ENCODE peak calls at places on chromosome 15, in nine cellular contexts. Z, B, U, I, K, H, W, Q and S are unnamed samples.

GRCh38 chr15:37995461-37996347 is 61.3 kb downstream of the TMCO5A start:
- DNase-seq in Z (no peak), B (peak; percentile 18), U (no peak), I (peak; percentile 13), K (peak; percentile 85), H (peak; percentile 75), W (peak; percentile 52), Q (peak; percentile 55), S (peak; percentile 28)

GRCh38 chr15:64997911-64998310 is 8.2 kb upstream of the SPG21 start:
- DNase-seq in Z (no peak), B (no peak), U (no peak), I (no peak), K (no peak), H (no peak), W (no peak), Q (peak; percentile 46), S (no peak)

GRCh38 chr15:56760186-56760585 is 26.9 kb upstream of the ZNF280D start:
- DNase-seq in Z (no peak), B (no peak), U (no peak), I (no peak), K (peak; percentile 75), H (peak; percentile 28), W (no peak), Q (no peak), S (no peak)

GRCh38 chr15:71542836-71543235 is 267.5 kb upstream of the NR2E3 start:
- DNase-seq in Z (no peak), B (no peak), U (no peak), I (no peak), K (no peak), H (no peak), W (no peak), Q (no peak), S (no peak)

GRCh38 chr15:99326235-99326634 is 75.0 kb downstream of the LRRC28 start:
- DNase-seq in Z (no peak), B (no peak), U (no peak), I (no peak), K (no peak), H (no peak), W (no peak), Q (no peak), S (no peak)

GRCh38 chr15:62250176-62250575 is 85.1 kb upstream of the C2CD4B start:
- DNase-seq in Z (no peak), B (no peak), U (no peak), I (no peak), K (no peak), H (no peak), W (no peak), Q (no peak), S (no peak)

GRCh38 chr15:40543631-40544294 is 21.1 kb downstream of the CCDC32 start:
- DNase-seq in Z (no peak), B (no peak), U (no peak), I (no peak), K (no peak), H (peak; percentile 18), W (no peak), Q (no peak), S (no peak)

GRCh38 chr15:77575203-77575934 is 57.3 kb downstream of the LINGO1 start:
- DNase-seq in Z (no peak), B (no peak), U (no peak), I (no peak), K (no peak), H (no peak), W (no peak), Q (no peak), S (no peak)

GRCh38 chr15:70362911-70363310 is 265.2 kb upstream of the TLE3 start:
- DNase-seq in Z (no peak), B (no peak), U (peak; percentile 38), I (peak; percentile 7), K (peak; percentile 47), H (peak; percentile 55), W (no peak), Q (no peak), S (peak; percentile 13)

GRCh38 chr15:31364301-31365031 is 37.8 kb downstream of the KLF13 start:
- DNase-seq in Z (peak; percentile 54), B (no peak), U (peak; percentile 48), I (no peak), K (no peak), H (no peak), W (no peak), Q (no peak), S (no peak)

GRCh38 chr15:72782993-72783562 is 480 bp downstream of the ADPGK start:
- DNase-seq in Z (peak; percentile 49), B (no peak), U (peak; percentile 57), I (no peak), K (peak; percentile 80), H (peak; percentile 88), W (no peak), Q (no peak), S (no peak)

GRCh38 chr15:90750186-90750585 is 33.0 kb downstream of the BLM start:
- DNase-seq in Z (peak; percentile 24), B (no peak), U (no peak), I (no peak), K (peak; percentile 34), H (no peak), W (no peak), Q (no peak), S (no peak)

GRCh38 chr15:20645956-20646355 is 104.4 kb upstream of the GOLGA6L6 start:
- DNase-seq in Z (peak; percentile 44), B (no peak), U (no peak), I (no peak), K (peak; percentile 36), H (no peak), W (no peak), Q (no peak), S (no peak)

GRCh38 chr15:62403164-62403809 is 238.2 kb upstream of the C2CD4B start:
- DNase-seq in Z (no peak), B (no peak), U (no peak), I (no peak), K (peak; percentile 81), H (peak; percentile 78), W (no peak), Q (peak; percentile 63), S (peak; percentile 30)

GRCh38 chr15:41620536-41621199 is 39.5 kb upstream of the MGA start:
- DNase-seq in Z (no peak), B (no peak), U (no peak), I (no peak), K (no peak), H (peak; percentile 13), W (peak; percentile 17), Q (no peak), S (no peak)

GRCh38 chr15:101083336-101084045 is 164.3 kb downstream of the LRRK1 start:
- DNase-seq in Z (no peak), B (no peak), U (no peak), I (no peak), K (no peak), H (no peak), W (no peak), Q (no peak), S (no peak)

GRCh38 chr15:31150732-31151212 is 49.2 kb upstream of the TRPM1 start:
- DNase-seq in Z (no peak), B (no peak), U (no peak), I (no peak), K (no peak), H (no peak), W (peak; percentile 76), Q (no peak), S (no peak)

GRCh38 chr15:100559330-100559729 is 30.6 kb upstream of the CERS3 start:
- DNase-seq in Z (no peak), B (no peak), U (no peak), I (no peak), K (peak; percentile 87), H (peak; percentile 74), W (no peak), Q (peak; percentile 77), S (peak; percentile 49)

GRCh38 chr15:51322622-51323296 is 15.6 kb downstream of the CYP19A1 start:
- DNase-seq in Z (no peak), B (no peak), U (no peak), I (no peak), K (peak; percentile 27), H (no peak), W (no peak), Q (no peak), S (no peak)

GRCh38 chr15:60840306-60840702 is 361.4 kb upstream of the ICE2 start:
- DNase-seq in Z (no peak), B (no peak), U (no peak), I (no peak), K (peak; percentile 61), H (peak; percentile 31), W (no peak), Q (peak; percentile 25), S (no peak)

GRCh38 chr15:31974855-31975421 is 55.4 kb upstream of the CHRNA7 start:
- DNase-seq in Z (peak; percentile 8), B (no peak), U (peak; percentile 77), I (peak; percentile 23), K (no peak), H (peak; percentile 3), W (peak; percentile 72), Q (no peak), S (peak; percentile 3)

GRCh38 chr15:94230436-94230885 is 900 bp upstream of the MCTP2 start:
- DNase-seq in Z (no peak), B (no peak), U (no peak), I (no peak), K (no peak), H (no peak), W (peak; percentile 12), Q (no peak), S (peak; percentile 35)

GRCh38 chr15:60683156-60683555 is 204.2 kb upstream of the ICE2 start:
- DNase-seq in Z (no peak), B (no peak), U (no peak), I (no peak), K (no peak), H (no peak), W (no peak), Q (no peak), S (no peak)

GRCh38 chr15:69509131-69509530 is 56.5 kb downstream of the RPLP1 start:
- DNase-seq in Z (peak; percentile 44), B (no peak), U (no peak), I (no peak), K (peak; percentile 11), H (no peak), W (no peak), Q (no peak), S (no peak)

GRCh38 chr15:29593086-29593485 is 229.2 kb downstream of the TJP1 start:
- DNase-seq in Z (no peak), B (no peak), U (no peak), I (no peak), K (no peak), H (no peak), W (no peak), Q (no peak), S (no peak)

GRCh38 chr15:62835351-62835750 is 207.2 kb upstream of the TPM1 start:
- DNase-seq in Z (no peak), B (no peak), U (no peak), I (no peak), K (no peak), H (no peak), W (no peak), Q (no peak), S (peak; percentile 44)

GRCh38 chr15:41567870-41568269 is 8.9 kb downstream of the TYRO3 start:
- DNase-seq in Z (no peak), B (no peak), U (no peak), I (no peak), K (no peak), H (no peak), W (peak; percentile 33), Q (no peak), S (no peak)

GRCh38 chr15:69893863-69894262 is 203.9 kb downstream of the TLE3 start:
- DNase-seq in Z (no peak), B (no peak), U (peak; percentile 21), I (no peak), K (peak; percentile 59), H (peak; percentile 87), W (no peak), Q (peak; percentile 30), S (no peak)

GRCh38 chr15:28998511-28998910 is 112.7 kb downstream of the APBA2 start:
- DNase-seq in Z (no peak), B (no peak), U (no peak), I (no peak), K (no peak), H (no peak), W (no peak), Q (no peak), S (no peak)

GRCh38 chr15:34620814-34621213 is 37.4 kb upstream of the GOLGA8B start:
- DNase-seq in Z (no peak), B (no peak), U (no peak), I (no peak), K (no peak), H (no peak), W (no peak), Q (no peak), S (no peak)

GRCh38 chr15:98746756-98747155 is 98.4 kb downstream of the IGF1R start:
- DNase-seq in Z (no peak), B (no peak), U (peak; percentile 65), I (no peak), K (no peak), H (no peak), W (no peak), Q (no peak), S (no peak)